ENCODE peak calls at places on chromosomes 16 and 17, in nine cellular contexts. B is fibroblast of villous mesenchyme, X is lung microvascular endothelial cell, G is Calu3, O is fibroblast of pulmonary artery, T is HFF-Myc, M is HuH-7.5, R is Peyer's patch, I is NCI-H2081. P is an unnamed sample.

GRCh38 chr17:16940116-16940881 is 31.6 kb downstream of the TNFRSF13B start:
- DNase-seq in B (no peak), X (no peak), G (no peak), O (no peak), T (no peak), M (no peak), R (no peak), I (no peak), P (no peak)

GRCh38 chr16:63326736-63327339 is 1290.6 kb upstream of the CDH8 start:
- DNase-seq in B (no peak), X (no peak), G (no peak), O (no peak), T (no peak), M (no peak), R (no peak), I (no peak), P (no peak)

GRCh38 chr16:85245307-85246172 is 133.3 kb upstream of the CIBAR2 start:
- DNase-seq in B (peak; percentile 69), X (peak; percentile 79), G (peak; percentile 70), O (peak; percentile 82), T (peak; percentile 55), M (peak; percentile 86), R (no peak), I (peak; percentile 61), P (peak; percentile 78)

GRCh38 chr16:66605177-66605999 is 884 bp downstream of the CMTM3 start:
- DNase-seq in B (peak; percentile 38), X (peak; percentile 58), G (peak; percentile 58), O (peak; percentile 28), T (no peak), M (peak; percentile 34), R (peak; percentile 40), I (no peak), P (peak; percentile 68)

GRCh38 chr16:3087243-3087791 is 11.8 kb downstream of the ZSCAN10 start:
- DNase-seq in B (no peak), X (peak; percentile 65), G (no peak), O (peak; percentile 22), T (no peak), M (no peak), R (no peak), I (no peak), P (peak; percentile 91)

GRCh38 chr17:3905017-3905486 is 11.2 kb downstream of the P2RX1 start:
- DNase-seq in B (no peak), X (no peak), G (no peak), O (no peak), T (no peak), M (no peak), R (peak; percentile 56), I (no peak), P (no peak)

GRCh38 chr17:48137658-48138057 is 30.1 kb downstream of the SNX11 start:
- DNase-seq in B (no peak), X (no peak), G (no peak), O (no peak), T (no peak), M (no peak), R (no peak), I (no peak), P (no peak)

GRCh38 chr17:39144414-39144813 is 7.0 kb downstream of the PLXDC1 start:
- DNase-seq in B (peak; percentile 39), X (peak; percentile 95), G (peak; percentile 87), O (peak; percentile 92), T (peak; percentile 70), M (no peak), R (no peak), I (peak; percentile 64), P (peak; percentile 68)

GRCh38 chr16:11152205-11152604 is 103.8 kb downstream of the SOCS1 start:
- DNase-seq in B (no peak), X (no peak), G (no peak), O (no peak), T (no peak), M (no peak), R (no peak), I (peak; percentile 86), P (no peak)

GRCh38 chr16:84853534-84853933 is 33.7 kb downstream of the CRISPLD2 start:
- DNase-seq in B (no peak), X (no peak), G (no peak), O (no peak), T (no peak), M (no peak), R (no peak), I (no peak), P (no peak)

GRCh38 chr17:31309525-31309924 is 4.3 kb downstream of the EVI2B start:
- DNase-seq in B (no peak), X (no peak), G (no peak), O (no peak), T (no peak), M (no peak), R (no peak), I (no peak), P (no peak)

GRCh38 chr17:74573169-74573568 is 5.9 kb upstream of the CD300H start:
- DNase-seq in B (no peak), X (no peak), G (no peak), O (no peak), T (no peak), M (no peak), R (no peak), I (no peak), P (no peak)

GRCh38 chr17:63249256-63250006 is 196.7 kb downstream of the CYB561 start:
- DNase-seq in B (no peak), X (peak; percentile 80), G (no peak), O (peak; percentile 86), T (no peak), M (no peak), R (no peak), I (peak; percentile 13), P (peak; percentile 54)

GRCh38 chr17:61809816-61810392 is 53.4 kb downstream of the BRIP1 start:
- DNase-seq in B (peak; percentile 77), X (peak; percentile 28), G (no peak), O (peak; percentile 79), T (no peak), M (no peak), R (no peak), I (peak; percentile 90), P (no peak)

GRCh38 chr17:8359769-8360168 is 16.7 kb downstream of the KRABD2 start:
- DNase-seq in B (peak; percentile 93), X (peak; percentile 79), G (no peak), O (peak; percentile 92), T (peak; percentile 91), M (no peak), R (no peak), I (no peak), P (peak; percentile 97)

GRCh38 chr17:79659376-79659775 is 48.5 kb upstream of the RBFOX3 start:
- DNase-seq in B (no peak), X (no peak), G (no peak), O (no peak), T (no peak), M (no peak), R (no peak), I (no peak), P (no peak)

GRCh38 chr17:78343433-78344201 is 16.3 kb downstream of the SOCS3 start:
- DNase-seq in B (peak; percentile 20), X (peak; percentile 93), G (peak; percentile 61), O (no peak), T (no peak), M (no peak), R (peak; percentile 91), I (no peak), P (peak; percentile 73)

GRCh38 chr17:10265100-10265810 is 66.8 kb upstream of the GAS7 start:
- DNase-seq in B (peak; percentile 87), X (no peak), G (no peak), O (no peak), T (peak; percentile 87), M (no peak), R (no peak), I (no peak), P (no peak)

GRCh38 chr16:20385844-20386832 is 18.4 kb downstream of the PDILT start:
- DNase-seq in B (peak; percentile 33), X (peak; percentile 72), G (peak; percentile 78), O (peak; percentile 62), T (peak; percentile 16), M (peak; percentile 34), R (peak; percentile 25), I (peak; percentile 19), P (peak; percentile 74)

GRCh38 chr17:1399366-1399678 is 700 bp downstream of the YWHAE start:
- DNase-seq in B (no peak), X (peak; percentile 38), G (no peak), O (no peak), T (no peak), M (no peak), R (no peak), I (no peak), P (peak; percentile 46)

GRCh38 chr17:2373179-2373578 is 27.7 kb downstream of the MNT start:
- DNase-seq in B (no peak), X (no peak), G (no peak), O (no peak), T (no peak), M (no peak), R (no peak), I (no peak), P (no peak)

GRCh38 chr17:41692722-41693521 is 4.2 kb downstream of the EIF1 start:
- DNase-seq in B (no peak), X (no peak), G (no peak), O (peak; percentile 42), T (no peak), M (no peak), R (no peak), I (no peak), P (no peak)

GRCh38 chr16:4489030-4489429 is 12.8 kb downstream of the HMOX2 start:
- DNase-seq in B (peak; percentile 63), X (no peak), G (no peak), O (peak; percentile 83), T (no peak), M (no peak), R (no peak), I (no peak), P (no peak)

GRCh38 chr16:85750021-85750826 is 672 bp downstream of the C16orf74 start:
- DNase-seq in B (peak; percentile 58), X (peak; percentile 32), G (no peak), O (peak; percentile 55), T (no peak), M (peak; percentile 58), R (peak; percentile 74), I (no peak), P (peak; percentile 61)

GRCh38 chr16:81711609-81712329 is 67.3 kb upstream of the PLCG2 start:
- DNase-seq in B (peak; percentile 94), X (peak; percentile 32), G (peak; percentile 46), O (peak; percentile 94), T (peak; percentile 70), M (no peak), R (no peak), I (no peak), P (peak; percentile 91)

GRCh38 chr16:81424761-81425160 is 19.8 kb upstream of the CMIP start:
- DNase-seq in B (no peak), X (no peak), G (peak; percentile 50), O (no peak), T (no peak), M (no peak), R (no peak), I (no peak), P (no peak)

GRCh38 chr17:35808240-35808961 is 883 bp upstream of the TAF15 start:
- DNase-seq in B (no peak), X (no peak), G (no peak), O (no peak), T (no peak), M (no peak), R (no peak), I (no peak), P (peak; percentile 26)

GRCh38 chr16:17585449-17586080 is 114.8 kb upstream of the XYLT1 start:
- DNase-seq in B (no peak), X (no peak), G (no peak), O (no peak), T (no peak), M (no peak), R (no peak), I (no peak), P (no peak)

GRCh38 chr17:55348749-55349354 is 72.8 kb downstream of the MMD start:
- DNase-seq in B (peak; percentile 58), X (peak; percentile 59), G (peak; percentile 31), O (peak; percentile 65), T (no peak), M (peak; percentile 6), R (peak; percentile 23), I (peak; percentile 54), P (peak; percentile 70)

GRCh38 chr16:1026784-1027415 is 45.3 kb downstream of the SOX8 start:
- DNase-seq in B (no peak), X (no peak), G (no peak), O (no peak), T (no peak), M (no peak), R (no peak), I (no peak), P (no peak)

GRCh38 chr17:7912927-7913524 is 3.1 kb downstream of the RNF227 start:
- DNase-seq in B (peak; percentile 83), X (peak; percentile 80), G (peak; percentile 9), O (peak; percentile 86), T (peak; percentile 59), M (peak; percentile 62), R (no peak), I (peak; percentile 31), P (peak; percentile 87)

P was measured in dermis blood vessel endothelial cell.